ENCODE peak calls at places on chromosomes 5 and 9, in ten cellular contexts. One of them, this sample, is unnamed.

GRCh38 chr9:99722852-99723251 is 98.8 kb upstream of the NR4A3 start:
- DNase-seq in CD8-positive, alpha-beta memory T cell: no peak
- DNase-seq in NCI-H2081: no peak
- DNase-seq in A549: no peak
- DNase-seq in GM03348: no peak
- DNase-seq in A172: no peak
- DNase-seq in KG1: no peak
- DNase-seq in anterior cingulate cortex: no peak
- DNase-seq in activated CD4-positive, alpha-beta T cell treated with anti-CD3 and anti-CD28 coated beads, Interleukin-2, amount 50 U/mL, for 1 hour: no peak
- DNase-seq in stimulated activated CD4-positive, alpha-beta T cell treated with anti-CD3 and anti-CD28 coated beads, TNF-alpha, amount 100 ng/mL, for 24 hours: no peak
- DNase-seq in this sample: no peak

GRCh38 chr5:179422213-179422839 is 77.1 kb upstream of the ADAMTS2 start:
- DNase-seq in CD8-positive, alpha-beta memory T cell: no peak
- DNase-seq in NCI-H2081: no peak
- DNase-seq in A549: no peak
- DNase-seq in GM03348: no peak
- DNase-seq in A172: no peak
- DNase-seq in KG1: no peak
- DNase-seq in anterior cingulate cortex: no peak
- DNase-seq in activated CD4-positive, alpha-beta T cell treated with anti-CD3 and anti-CD28 coated beads, Interleukin-2, amount 50 U/mL, for 1 hour: no peak
- DNase-seq in stimulated activated CD4-positive, alpha-beta T cell treated with anti-CD3 and anti-CD28 coated beads, TNF-alpha, amount 100 ng/mL, for 24 hours: no peak
- DNase-seq in this sample: no peak

GRCh38 chr5:154286557-154286956 is 96.0 kb downstream of the GALNT10 start:
- DNase-seq in CD8-positive, alpha-beta memory T cell: no peak
- DNase-seq in NCI-H2081: no peak
- DNase-seq in A549: no peak
- DNase-seq in GM03348: no peak
- DNase-seq in A172: no peak
- DNase-seq in KG1: no peak
- DNase-seq in anterior cingulate cortex: no peak
- DNase-seq in activated CD4-positive, alpha-beta T cell treated with anti-CD3 and anti-CD28 coated beads, Interleukin-2, amount 50 U/mL, for 1 hour: no peak
- DNase-seq in stimulated activated CD4-positive, alpha-beta T cell treated with anti-CD3 and anti-CD28 coated beads, TNF-alpha, amount 100 ng/mL, for 24 hours: no peak
- DNase-seq in this sample: no peak

GRCh38 chr9:95510610-95511231 is 6.0 kb downstream of the PTCH1 start:
- DNase-seq in CD8-positive, alpha-beta memory T cell: peak
- DNase-seq in NCI-H2081: peak
- DNase-seq in A549: peak
- DNase-seq in GM03348: peak
- DNase-seq in A172: peak
- DNase-seq in KG1: no peak
- DNase-seq in anterior cingulate cortex: peak
- DNase-seq in activated CD4-positive, alpha-beta T cell treated with anti-CD3 and anti-CD28 coated beads, Interleukin-2, amount 50 U/mL, for 1 hour: peak
- DNase-seq in stimulated activated CD4-positive, alpha-beta T cell treated with anti-CD3 and anti-CD28 coated beads, TNF-alpha, amount 100 ng/mL, for 24 hours: peak
- DNase-seq in this sample: peak

GRCh38 chr9:90442738-90443137 is 199.9 kb downstream of the DIRAS2 start:
- DNase-seq in CD8-positive, alpha-beta memory T cell: no peak
- DNase-seq in NCI-H2081: no peak
- DNase-seq in A549: no peak
- DNase-seq in GM03348: no peak
- DNase-seq in A172: no peak
- DNase-seq in KG1: no peak
- DNase-seq in anterior cingulate cortex: no peak
- DNase-seq in activated CD4-positive, alpha-beta T cell treated with anti-CD3 and anti-CD28 coated beads, Interleukin-2, amount 50 U/mL, for 1 hour: no peak
- DNase-seq in stimulated activated CD4-positive, alpha-beta T cell treated with anti-CD3 and anti-CD28 coated beads, TNF-alpha, amount 100 ng/mL, for 24 hours: no peak
- DNase-seq in this sample: no peak

GRCh38 chr5:134041570-134042411 is 37.0 kb upstream of the VDAC1 start:
- DNase-seq in CD8-positive, alpha-beta memory T cell: no peak
- DNase-seq in NCI-H2081: no peak
- DNase-seq in A549: no peak
- DNase-seq in GM03348: no peak
- DNase-seq in A172: no peak
- DNase-seq in KG1: no peak
- DNase-seq in anterior cingulate cortex: no peak
- DNase-seq in activated CD4-positive, alpha-beta T cell treated with anti-CD3 and anti-CD28 coated beads, Interleukin-2, amount 50 U/mL, for 1 hour: no peak
- DNase-seq in stimulated activated CD4-positive, alpha-beta T cell treated with anti-CD3 and anti-CD28 coated beads, TNF-alpha, amount 100 ng/mL, for 24 hours: no peak
- DNase-seq in this sample: no peak

GRCh38 chr9:78297672-78297961 is 692 bp downstream of the PSAT1 start:
- DNase-seq in CD8-positive, alpha-beta memory T cell: no peak
- DNase-seq in NCI-H2081: no peak
- DNase-seq in A549: no peak
- DNase-seq in GM03348: no peak
- DNase-seq in A172: peak
- DNase-seq in KG1: no peak
- DNase-seq in anterior cingulate cortex: no peak
- DNase-seq in activated CD4-positive, alpha-beta T cell treated with anti-CD3 and anti-CD28 coated beads, Interleukin-2, amount 50 U/mL, for 1 hour: no peak
- DNase-seq in stimulated activated CD4-positive, alpha-beta T cell treated with anti-CD3 and anti-CD28 coated beads, TNF-alpha, amount 100 ng/mL, for 24 hours: no peak
- DNase-seq in this sample: no peak

GRCh38 chr9:109950710-109951443 is 170.9 kb downstream of the PALM2AKAP2 start:
- DNase-seq in CD8-positive, alpha-beta memory T cell: no peak
- DNase-seq in NCI-H2081: no peak
- DNase-seq in A549: no peak
- DNase-seq in GM03348: no peak
- DNase-seq in A172: no peak
- DNase-seq in KG1: no peak
- DNase-seq in anterior cingulate cortex: no peak
- DNase-seq in activated CD4-positive, alpha-beta T cell treated with anti-CD3 and anti-CD28 coated beads, Interleukin-2, amount 50 U/mL, for 1 hour: no peak
- DNase-seq in stimulated activated CD4-positive, alpha-beta T cell treated with anti-CD3 and anti-CD28 coated beads, TNF-alpha, amount 100 ng/mL, for 24 hours: no peak
- DNase-seq in this sample: no peak

GRCh38 chr5:178304761-178305645 is 72.4 kb upstream of the PHYKPL start:
- DNase-seq in CD8-positive, alpha-beta memory T cell: no peak
- DNase-seq in NCI-H2081: no peak
- DNase-seq in A549: no peak
- DNase-seq in GM03348: no peak
- DNase-seq in A172: no peak
- DNase-seq in KG1: no peak
- DNase-seq in anterior cingulate cortex: no peak
- DNase-seq in activated CD4-positive, alpha-beta T cell treated with anti-CD3 and anti-CD28 coated beads, Interleukin-2, amount 50 U/mL, for 1 hour: no peak
- DNase-seq in stimulated activated CD4-positive, alpha-beta T cell treated with anti-CD3 and anti-CD28 coated beads, TNF-alpha, amount 100 ng/mL, for 24 hours: no peak
- DNase-seq in this sample: no peak

GRCh38 chr9:136079211-136079915 is 15.7 kb downstream of the NACC2 start:
- DNase-seq in CD8-positive, alpha-beta memory T cell: no peak
- DNase-seq in NCI-H2081: peak
- DNase-seq in A549: no peak
- DNase-seq in GM03348: no peak
- DNase-seq in A172: peak
- DNase-seq in KG1: no peak
- DNase-seq in anterior cingulate cortex: no peak
- DNase-seq in activated CD4-positive, alpha-beta T cell treated with anti-CD3 and anti-CD28 coated beads, Interleukin-2, amount 50 U/mL, for 1 hour: no peak
- DNase-seq in stimulated activated CD4-positive, alpha-beta T cell treated with anti-CD3 and anti-CD28 coated beads, TNF-alpha, amount 100 ng/mL, for 24 hours: no peak
- DNase-seq in this sample: no peak

GRCh38 chr9:134365791-134366222 is 39.6 kb downstream of the RXRA start:
- DNase-seq in CD8-positive, alpha-beta memory T cell: no peak
- DNase-seq in NCI-H2081: no peak
- DNase-seq in A549: peak
- DNase-seq in GM03348: peak
- DNase-seq in A172: peak
- DNase-seq in KG1: no peak
- DNase-seq in anterior cingulate cortex: no peak
- DNase-seq in activated CD4-positive, alpha-beta T cell treated with anti-CD3 and anti-CD28 coated beads, Interleukin-2, amount 50 U/mL, for 1 hour: no peak
- DNase-seq in stimulated activated CD4-positive, alpha-beta T cell treated with anti-CD3 and anti-CD28 coated beads, TNF-alpha, amount 100 ng/mL, for 24 hours: no peak
- DNase-seq in this sample: no peak

GRCh38 chr5:159448-160172 is 31.7 kb upstream of the LRRC14B start:
- DNase-seq in CD8-positive, alpha-beta memory T cell: no peak
- DNase-seq in NCI-H2081: no peak
- DNase-seq in A549: no peak
- DNase-seq in GM03348: peak
- DNase-seq in A172: peak
- DNase-seq in KG1: no peak
- DNase-seq in anterior cingulate cortex: no peak
- DNase-seq in activated CD4-positive, alpha-beta T cell treated with anti-CD3 and anti-CD28 coated beads, Interleukin-2, amount 50 U/mL, for 1 hour: no peak
- DNase-seq in stimulated activated CD4-positive, alpha-beta T cell treated with anti-CD3 and anti-CD28 coated beads, TNF-alpha, amount 100 ng/mL, for 24 hours: no peak
- DNase-seq in this sample: no peak

GRCh38 chr5:172447646-172448365 is 6.5 kb downstream of the SH3PXD2B start:
- DNase-seq in CD8-positive, alpha-beta memory T cell: no peak
- DNase-seq in NCI-H2081: no peak
- DNase-seq in A549: no peak
- DNase-seq in GM03348: no peak
- DNase-seq in A172: no peak
- DNase-seq in KG1: no peak
- DNase-seq in anterior cingulate cortex: no peak
- DNase-seq in activated CD4-positive, alpha-beta T cell treated with anti-CD3 and anti-CD28 coated beads, Interleukin-2, amount 50 U/mL, for 1 hour: no peak
- DNase-seq in stimulated activated CD4-positive, alpha-beta T cell treated with anti-CD3 and anti-CD28 coated beads, TNF-alpha, amount 100 ng/mL, for 24 hours: no peak
- DNase-seq in this sample: no peak

GRCh38 chr5:137220523-137220927 is 278.6 kb downstream of the SPOCK1 start:
- DNase-seq in CD8-positive, alpha-beta memory T cell: no peak
- DNase-seq in NCI-H2081: peak
- DNase-seq in A549: peak
- DNase-seq in GM03348: peak
- DNase-seq in A172: peak
- DNase-seq in KG1: no peak
- DNase-seq in anterior cingulate cortex: no peak
- DNase-seq in activated CD4-positive, alpha-beta T cell treated with anti-CD3 and anti-CD28 coated beads, Interleukin-2, amount 50 U/mL, for 1 hour: no peak
- DNase-seq in stimulated activated CD4-positive, alpha-beta T cell treated with anti-CD3 and anti-CD28 coated beads, TNF-alpha, amount 100 ng/mL, for 24 hours: no peak
- DNase-seq in this sample: no peak

GRCh38 chr9:69535911-69536310 is 136.3 kb downstream of the APBA1 start:
- DNase-seq in CD8-positive, alpha-beta memory T cell: no peak
- DNase-seq in NCI-H2081: no peak
- DNase-seq in A549: no peak
- DNase-seq in GM03348: peak
- DNase-seq in A172: no peak
- DNase-seq in KG1: no peak
- DNase-seq in anterior cingulate cortex: no peak
- DNase-seq in activated CD4-positive, alpha-beta T cell treated with anti-CD3 and anti-CD28 coated beads, Interleukin-2, amount 50 U/mL, for 1 hour: no peak
- DNase-seq in stimulated activated CD4-positive, alpha-beta T cell treated with anti-CD3 and anti-CD28 coated beads, TNF-alpha, amount 100 ng/mL, for 24 hours: no peak
- DNase-seq in this sample: no peak

GRCh38 chr5:42606464-42606869 is 150.2 kb upstream of the CCDC152 start:
- DNase-seq in CD8-positive, alpha-beta memory T cell: no peak
- DNase-seq in NCI-H2081: no peak
- DNase-seq in A549: no peak
- DNase-seq in GM03348: no peak
- DNase-seq in A172: no peak
- DNase-seq in KG1: no peak
- DNase-seq in anterior cingulate cortex: no peak
- DNase-seq in activated CD4-positive, alpha-beta T cell treated with anti-CD3 and anti-CD28 coated beads, Interleukin-2, amount 50 U/mL, for 1 hour: no peak
- DNase-seq in stimulated activated CD4-positive, alpha-beta T cell treated with anti-CD3 and anti-CD28 coated beads, TNF-alpha, amount 100 ng/mL, for 24 hours: no peak
- DNase-seq in this sample: no peak

GRCh38 chr5:104800440-104801048 is 1238.0 kb upstream of the NUDT12 start:
- DNase-seq in CD8-positive, alpha-beta memory T cell: no peak
- DNase-seq in NCI-H2081: no peak
- DNase-seq in A549: no peak
- DNase-seq in GM03348: no peak
- DNase-seq in A172: peak
- DNase-seq in KG1: no peak
- DNase-seq in anterior cingulate cortex: no peak
- DNase-seq in activated CD4-positive, alpha-beta T cell treated with anti-CD3 and anti-CD28 coated beads, Interleukin-2, amount 50 U/mL, for 1 hour: no peak
- DNase-seq in stimulated activated CD4-positive, alpha-beta T cell treated with anti-CD3 and anti-CD28 coated beads, TNF-alpha, amount 100 ng/mL, for 24 hours: no peak
- DNase-seq in this sample: no peak

GRCh38 chr5:91556-92263 is at the start of gene PLEKHG4B:
- DNase-seq in CD8-positive, alpha-beta memory T cell: no peak
- DNase-seq in NCI-H2081: peak
- DNase-seq in A549: peak
- DNase-seq in GM03348: no peak
- DNase-seq in A172: no peak
- DNase-seq in KG1: no peak
- DNase-seq in anterior cingulate cortex: no peak
- DNase-seq in activated CD4-positive, alpha-beta T cell treated with anti-CD3 and anti-CD28 coated beads, Interleukin-2, amount 50 U/mL, for 1 hour: no peak
- DNase-seq in stimulated activated CD4-positive, alpha-beta T cell treated with anti-CD3 and anti-CD28 coated beads, TNF-alpha, amount 100 ng/mL, for 24 hours: peak
- DNase-seq in this sample: no peak

GRCh38 chr5:62395210-62395950 is 8.3 kb downstream of the DIMT1 start:
- DNase-seq in CD8-positive, alpha-beta memory T cell: no peak
- DNase-seq in NCI-H2081: no peak
- DNase-seq in A549: no peak
- DNase-seq in GM03348: no peak
- DNase-seq in A172: peak
- DNase-seq in KG1: no peak
- DNase-seq in anterior cingulate cortex: no peak
- DNase-seq in activated CD4-positive, alpha-beta T cell treated with anti-CD3 and anti-CD28 coated beads, Interleukin-2, amount 50 U/mL, for 1 hour: no peak
- DNase-seq in stimulated activated CD4-positive, alpha-beta T cell treated with anti-CD3 and anti-CD28 coated beads, TNF-alpha, amount 100 ng/mL, for 24 hours: peak
- DNase-seq in this sample: no peak

GRCh38 chr9:110748251-110748893 is 79.8 kb downstream of the MUSK start:
- DNase-seq in CD8-positive, alpha-beta memory T cell: no peak
- DNase-seq in NCI-H2081: no peak
- DNase-seq in A549: no peak
- DNase-seq in GM03348: no peak
- DNase-seq in A172: no peak
- DNase-seq in KG1: no peak
- DNase-seq in anterior cingulate cortex: no peak
- DNase-seq in activated CD4-positive, alpha-beta T cell treated with anti-CD3 and anti-CD28 coated beads, Interleukin-2, amount 50 U/mL, for 1 hour: no peak
- DNase-seq in stimulated activated CD4-positive, alpha-beta T cell treated with anti-CD3 and anti-CD28 coated beads, TNF-alpha, amount 100 ng/mL, for 24 hours: no peak
- DNase-seq in this sample: no peak

GRCh38 chr9:20507431-20507830 is 114.9 kb downstream of the MLLT3 start:
- DNase-seq in CD8-positive, alpha-beta memory T cell: no peak
- DNase-seq in NCI-H2081: no peak
- DNase-seq in A549: no peak
- DNase-seq in GM03348: peak
- DNase-seq in A172: no peak
- DNase-seq in KG1: no peak
- DNase-seq in anterior cingulate cortex: no peak
- DNase-seq in activated CD4-positive, alpha-beta T cell treated with anti-CD3 and anti-CD28 coated beads, Interleukin-2, amount 50 U/mL, for 1 hour: no peak
- DNase-seq in stimulated activated CD4-positive, alpha-beta T cell treated with anti-CD3 and anti-CD28 coated beads, TNF-alpha, amount 100 ng/mL, for 24 hours: no peak
- DNase-seq in this sample: no peak

GRCh38 chr5:72151169-72151568 is 43.9 kb downstream of the MAP1B start:
- DNase-seq in CD8-positive, alpha-beta memory T cell: no peak
- DNase-seq in NCI-H2081: no peak
- DNase-seq in A549: no peak
- DNase-seq in GM03348: no peak
- DNase-seq in A172: no peak
- DNase-seq in KG1: no peak
- DNase-seq in anterior cingulate cortex: no peak
- DNase-seq in activated CD4-positive, alpha-beta T cell treated with anti-CD3 and anti-CD28 coated beads, Interleukin-2, amount 50 U/mL, for 1 hour: no peak
- DNase-seq in stimulated activated CD4-positive, alpha-beta T cell treated with anti-CD3 and anti-CD28 coated beads, TNF-alpha, amount 100 ng/mL, for 24 hours: no peak
- DNase-seq in this sample: no peak

GRCh38 chr5:180289966-180290365 is 1.9 kb downstream of the MAPK9 start:
- DNase-seq in CD8-positive, alpha-beta memory T cell: no peak
- DNase-seq in NCI-H2081: no peak
- DNase-seq in A549: no peak
- DNase-seq in GM03348: no peak
- DNase-seq in A172: no peak
- DNase-seq in KG1: no peak
- DNase-seq in anterior cingulate cortex: no peak
- DNase-seq in activated CD4-positive, alpha-beta T cell treated with anti-CD3 and anti-CD28 coated beads, Interleukin-2, amount 50 U/mL, for 1 hour: no peak
- DNase-seq in stimulated activated CD4-positive, alpha-beta T cell treated with anti-CD3 and anti-CD28 coated beads, TNF-alpha, amount 100 ng/mL, for 24 hours: no peak
- DNase-seq in this sample: no peak

GRCh38 chr5:90289837-90290236 is 119.7 kb downstream of the CETN3 start:
- DNase-seq in CD8-positive, alpha-beta memory T cell: no peak
- DNase-seq in NCI-H2081: no peak
- DNase-seq in A549: no peak
- DNase-seq in GM03348: no peak
- DNase-seq in A172: peak
- DNase-seq in KG1: no peak
- DNase-seq in anterior cingulate cortex: no peak
- DNase-seq in activated CD4-positive, alpha-beta T cell treated with anti-CD3 and anti-CD28 coated beads, Interleukin-2, amount 50 U/mL, for 1 hour: no peak
- DNase-seq in stimulated activated CD4-positive, alpha-beta T cell treated with anti-CD3 and anti-CD28 coated beads, TNF-alpha, amount 100 ng/mL, for 24 hours: no peak
- DNase-seq in this sample: no peak

GRCh38 chr9:109843651-109844050 is 63.7 kb downstream of the PALM2AKAP2 start:
- DNase-seq in CD8-positive, alpha-beta memory T cell: no peak
- DNase-seq in NCI-H2081: no peak
- DNase-seq in A549: no peak
- DNase-seq in GM03348: peak
- DNase-seq in A172: no peak
- DNase-seq in KG1: no peak
- DNase-seq in anterior cingulate cortex: peak
- DNase-seq in activated CD4-positive, alpha-beta T cell treated with anti-CD3 and anti-CD28 coated beads, Interleukin-2, amount 50 U/mL, for 1 hour: no peak
- DNase-seq in stimulated activated CD4-positive, alpha-beta T cell treated with anti-CD3 and anti-CD28 coated beads, TNF-alpha, amount 100 ng/mL, for 24 hours: no peak
- DNase-seq in this sample: peak

GRCh38 chr5:98510111-98510510 is 263.4 kb upstream of the RGMB start:
- DNase-seq in CD8-positive, alpha-beta memory T cell: no peak
- DNase-seq in NCI-H2081: peak
- DNase-seq in A549: no peak
- DNase-seq in GM03348: peak
- DNase-seq in A172: peak
- DNase-seq in KG1: no peak
- DNase-seq in anterior cingulate cortex: no peak
- DNase-seq in activated CD4-positive, alpha-beta T cell treated with anti-CD3 and anti-CD28 coated beads, Interleukin-2, amount 50 U/mL, for 1 hour: no peak
- DNase-seq in stimulated activated CD4-positive, alpha-beta T cell treated with anti-CD3 and anti-CD28 coated beads, TNF-alpha, amount 100 ng/mL, for 24 hours: no peak
- DNase-seq in this sample: peak

GRCh38 chr9:131474711-131475110 is 28.0 kb upstream of the POMT1 start:
- DNase-seq in CD8-positive, alpha-beta memory T cell: no peak
- DNase-seq in NCI-H2081: no peak
- DNase-seq in A549: no peak
- DNase-seq in GM03348: no peak
- DNase-seq in A172: no peak
- DNase-seq in KG1: no peak
- DNase-seq in anterior cingulate cortex: no peak
- DNase-seq in activated CD4-positive, alpha-beta T cell treated with anti-CD3 and anti-CD28 coated beads, Interleukin-2, amount 50 U/mL, for 1 hour: no peak
- DNase-seq in stimulated activated CD4-positive, alpha-beta T cell treated with anti-CD3 and anti-CD28 coated beads, TNF-alpha, amount 100 ng/mL, for 24 hours: no peak
- DNase-seq in this sample: no peak

GRCh38 chr5:69444127-69444754 is 29.3 kb downstream of the MARVELD2 start:
- DNase-seq in CD8-positive, alpha-beta memory T cell: no peak
- DNase-seq in NCI-H2081: no peak
- DNase-seq in A549: no peak
- DNase-seq in GM03348: no peak
- DNase-seq in A172: no peak
- DNase-seq in KG1: no peak
- DNase-seq in anterior cingulate cortex: no peak
- DNase-seq in activated CD4-positive, alpha-beta T cell treated with anti-CD3 and anti-CD28 coated beads, Interleukin-2, amount 50 U/mL, for 1 hour: no peak
- DNase-seq in stimulated activated CD4-positive, alpha-beta T cell treated with anti-CD3 and anti-CD28 coated beads, TNF-alpha, amount 100 ng/mL, for 24 hours: no peak
- DNase-seq in this sample: no peak